ENCODE peak calls at places on chromosomes 1 and 21, in five cellular contexts. W is pancreas; Y is NCI-H748 treated with DMSO at 0.1 percent for 48 hours; R is NCI-H1105; T is CD4-positive, alpha-beta T cell. O is an unnamed sample.

GRCh38 chr1:39952359-39953110 is 2.4 kb upstream of the MFSD2A start:
- DNase-seq in W (peak), Y (no peak), R (no peak), T (no peak), O (no peak)

GRCh38 chr21:36883532-36884486 is 82.7 kb downstream of the HLCS start:
- DNase-seq in W (no peak), Y (no peak), R (no peak), T (no peak), O (no peak)

GRCh38 chr1:235932090-235932510 is 65.4 kb upstream of the LYST start:
- DNase-seq in W (no peak), Y (no peak), R (no peak), T (no peak), O (no peak)

GRCh38 chr1:236142358-236143103 is at the start of gene GPR137B:
- DNase-seq in W (peak), Y (no peak), R (no peak), T (peak), O (peak)

GRCh38 chr1:4962836-4963235 is 308.4 kb downstream of the AJAP1 start:
- DNase-seq in W (no peak), Y (no peak), R (no peak), T (no peak), O (no peak)

GRCh38 chr1:220690140-220691038 is at the start of gene C1orf115:
- DNase-seq in W (peak), Y (peak), R (peak), T (peak), O (peak)

GRCh38 chr21:43283136-43283924 is 114.5 kb downstream of the CRYAA start:
- DNase-seq in W (no peak), Y (no peak), R (no peak), T (no peak), O (no peak)

GRCh38 chr21:42010507-42011493 is 640 bp upstream of the ZBTB21 start:
- DNase-seq in W (peak), Y (peak), R (peak), T (no peak), O (no peak)

GRCh38 chr21:30839304-30839703 is 9.7 kb upstream of the KRTAP7-1 start:
- DNase-seq in W (peak), Y (no peak), R (no peak), T (no peak), O (no peak)

GRCh38 chr1:183609313-183609712 is 19.1 kb upstream of the NCF2 start:
- DNase-seq in W (no peak), Y (no peak), R (no peak), T (no peak), O (no peak)

GRCh38 chr1:45679123-45679522 is 7.2 kb downstream of the GPBP1L1 start:
- DNase-seq in W (no peak), Y (no peak), R (no peak), T (no peak), O (no peak)

GRCh38 chr1:101371259-101371658 is 134.4 kb downstream of the S1PR1 start:
- DNase-seq in W (no peak), Y (no peak), R (no peak), T (no peak), O (no peak)